ENCODE peak calls at places on chromosomes 11 and 22, in six cellular contexts. A is sigmoid colon, W is stomach, Y is breast epithelium, S is prostate gland, G is esophagus muscularis mucosa. U is an unnamed sample. For H3K9me3, the result is how much of the 10 kb centered on the place peaks cover.

GRCh38 chr11:13127161-13127560 is 118.0 kb downstream of the RASSF10 start:
- DNase-seq in A (no peak), W (no peak), Y (no peak), S (no peak), G (peak), U (no peak)

GRCh38 chr11:125465254-125465653 is 30.8 kb downstream of the FEZ1 start:
- DNase-seq in A (no peak), W (no peak), Y (no peak), S (no peak), G (no peak), U (no peak)

GRCh38 chr22:37187891-37188761 is at the start of gene C1QTNF6:
- DNase-seq in A (peak), W (peak), Y (no peak), S (no peak), G (no peak), U (no peak)

GRCh38 chr11:123103326-123103980 is 41.5 kb upstream of the HSPA8 start:
- DNase-seq in A (peak), W (no peak), Y (no peak), S (no peak), G (peak), U (peak)

GRCh38 chr11:60428517-60428916 is 855 bp upstream of the MS4A5 start:
- DNase-seq in A (no peak), W (no peak), Y (no peak), S (no peak), G (no peak), U (no peak)

GRCh38 chr22:27797793-27798525 is 3.6 kb downstream of the MN1 start:
- DNase-seq in A (no peak), W (no peak), Y (no peak), S (no peak), G (no peak), U (no peak)

GRCh38 chr22:32695451-32695891 is 106.0 kb upstream of the TIMP3 start:
- DNase-seq in A (no peak), W (no peak), Y (no peak), S (no peak), G (no peak), U (no peak)

GRCh38 chr11:108206171-108206570 is 16.3 kb downstream of the NPAT start:
- DNase-seq in A (no peak), W (no peak), Y (no peak), S (no peak), G (no peak), U (no peak)

GRCh38 chr11:92627615-92628201 is 341.7 kb upstream of the MTNR1B start:
- DNase-seq in A (no peak), W (no peak), Y (no peak), S (no peak), G (no peak), U (no peak)

GRCh38 chr11:65492637-65493366 is 6.0 kb upstream of the MALAT1 start:
- DNase-seq in A (peak), W (peak), Y (peak), S (no peak), G (no peak), U (no peak)

GRCh38 chr22:27133951-27134664 is 476.7 kb downstream of the MIAT start:
- DNase-seq in A (peak), W (peak), Y (no peak), S (no peak), G (no peak), U (no peak)

GRCh38 chr11:2468363-2469240 is 23.8 kb downstream of the KCNQ1 start:
- DNase-seq in A (peak), W (peak), Y (no peak), S (no peak), G (peak), U (no peak)

GRCh38 chr11:59802639-59803176 is 7.9 kb downstream of the MRPL16 start:
- DNase-seq in A (no peak), W (no peak), Y (no peak), S (peak), G (no peak), U (peak)

GRCh38 chr11:36377759-36378553 is 81.9 kb downstream of the PRR5L start:
- DNase-seq in A (no peak), W (no peak), Y (no peak), S (no peak), G (no peak), U (no peak)

GRCh38 chr11:117910941-117911630 is 18.1 kb downstream of the TMPRSS13 start:
- DNase-seq in A (peak), W (no peak), Y (peak), S (no peak), G (no peak), U (no peak)

GRCh38 chr11:82546556-82547162 is 187.0 kb downstream of the FAM181B start:
- DNase-seq in A (no peak), W (no peak), Y (no peak), S (no peak), G (no peak), U (no peak)

GRCh38 chr22:22355233-22355834 is 110.7 kb downstream of the VPREB1 start:
- DNase-seq in A (no peak), W (no peak), Y (no peak), S (no peak), G (peak), U (no peak)

GRCh38 chr22:34301569-34301968 is 381.3 kb upstream of the LARGE1 start:
- DNase-seq in A (no peak), W (no peak), Y (no peak), S (no peak), G (no peak), U (no peak)

GRCh38 chr11:121595717-121596156 is 143.0 kb upstream of the SORL1-AS1 start:
- DNase-seq in A (peak), W (no peak), Y (no peak), S (peak), G (no peak), U (peak)

GRCh38 chr11:36249271-36249670 is 40.0 kb downstream of the COMMD9 start:
- DNase-seq in A (no peak), W (no peak), Y (no peak), S (no peak), G (no peak), U (no peak)

GRCh38 chr22:37161442-37161841 is 11.7 kb upstream of the IL2RB start:
- DNase-seq in A (no peak), W (no peak), Y (no peak), S (no peak), G (no peak), U (no peak)

GRCh38 chr11:72814831-72815618 is 814 bp downstream of the ATG16L2 start:
- DNase-seq in A (no peak), W (no peak), Y (no peak), S (no peak), G (no peak), U (no peak)
- TF ChIP-seq POLR2AphosphoS5 in A (no peak), W (no peak), Y (no peak), S (no peak), G (no peak), U (no peak)

DNA sequence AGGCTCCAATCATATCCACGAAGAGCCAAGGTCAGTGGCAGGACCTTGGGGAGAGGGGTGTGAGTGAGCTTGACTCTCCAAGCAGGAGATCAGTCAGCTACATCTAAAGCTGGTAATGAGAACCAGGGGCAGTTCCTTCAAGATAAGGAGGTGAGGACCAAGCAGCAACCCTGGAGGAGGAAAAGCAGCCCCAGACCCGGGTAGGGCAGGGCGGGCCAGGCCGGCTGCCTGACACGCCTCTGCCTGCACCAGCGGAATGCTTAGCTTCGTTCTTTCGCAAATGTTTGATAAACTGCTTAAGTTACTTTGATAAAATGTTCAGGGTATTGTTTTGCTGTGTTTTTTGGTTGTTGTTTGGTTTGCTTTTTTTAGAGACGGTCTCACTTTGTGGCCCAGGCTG is 18.7 kb upstream of the FADD start:
- DNase-seq in A (no peak), W (no peak), Y (no peak), S (no peak), G (no peak), U (no peak)
- H3K27ac ChIP-seq in A (no peak), W (no peak), Y (peak), S (peak), G (no peak), U (no peak)

DNA sequence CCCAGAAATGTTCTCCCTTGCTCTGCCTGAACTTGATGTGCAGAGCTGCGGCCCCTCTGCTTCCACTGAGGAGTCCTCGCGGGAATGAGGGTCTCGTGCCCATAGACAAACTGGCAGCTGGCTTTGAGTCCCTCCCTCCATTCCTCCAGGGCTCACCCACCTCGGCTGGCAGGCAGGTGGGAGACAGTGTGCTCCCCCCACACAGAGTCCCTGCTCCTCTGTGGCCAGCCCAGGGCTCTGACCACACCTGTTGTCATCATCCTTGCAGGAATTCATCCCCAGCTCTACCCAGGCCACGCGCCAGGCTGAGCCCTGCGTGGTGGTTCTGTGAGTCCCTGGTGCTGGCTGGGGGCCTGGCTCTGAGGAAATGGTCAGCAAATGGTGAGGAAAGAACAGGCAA is 521.9 kb downstream of the TBC1D22A start:
- DNase-seq in A (no peak), W (no peak), Y (no peak), S (no peak), G (no peak), U (no peak)
- H3K9me3 ChIP-seq in A (under half), W (under half), Y (under half), S (under half), G (under half), U (under half)

GRCh38 chr11:110079726-110080125 is 13.5 kb upstream of the ZC3H12C start:
- DNase-seq in A (no peak), W (no peak), Y (no peak), S (no peak), G (no peak), U (no peak)

GRCh38 chr11:110081462-110082233 is 11.5 kb upstream of the ZC3H12C start:
- DNase-seq in A (no peak), W (no peak), Y (no peak), S (no peak), G (no peak), U (no peak)

GRCh38 chr11:110085255-110085838 is 7.8 kb upstream of the ZC3H12C start:
- DNase-seq in A (no peak), W (no peak), Y (no peak), S (no peak), G (no peak), U (no peak)

GRCh38 chr11:110078923-110079544 is 14.2 kb upstream of the ZC3H12C start:
- DNase-seq in A (no peak), W (no peak), Y (no peak), S (no peak), G (no peak), U (no peak)

GRCh38 chr11:110082899-110083298 is 10.3 kb upstream of the ZC3H12C start:
- DNase-seq in A (no peak), W (no peak), Y (no peak), S (no peak), G (no peak), U (no peak)
- TF ChIP-seq POLR2AphosphoS5 in A (no peak), W (no peak), Y (no peak), S (no peak), G (no peak), U (no peak)

DNA sequence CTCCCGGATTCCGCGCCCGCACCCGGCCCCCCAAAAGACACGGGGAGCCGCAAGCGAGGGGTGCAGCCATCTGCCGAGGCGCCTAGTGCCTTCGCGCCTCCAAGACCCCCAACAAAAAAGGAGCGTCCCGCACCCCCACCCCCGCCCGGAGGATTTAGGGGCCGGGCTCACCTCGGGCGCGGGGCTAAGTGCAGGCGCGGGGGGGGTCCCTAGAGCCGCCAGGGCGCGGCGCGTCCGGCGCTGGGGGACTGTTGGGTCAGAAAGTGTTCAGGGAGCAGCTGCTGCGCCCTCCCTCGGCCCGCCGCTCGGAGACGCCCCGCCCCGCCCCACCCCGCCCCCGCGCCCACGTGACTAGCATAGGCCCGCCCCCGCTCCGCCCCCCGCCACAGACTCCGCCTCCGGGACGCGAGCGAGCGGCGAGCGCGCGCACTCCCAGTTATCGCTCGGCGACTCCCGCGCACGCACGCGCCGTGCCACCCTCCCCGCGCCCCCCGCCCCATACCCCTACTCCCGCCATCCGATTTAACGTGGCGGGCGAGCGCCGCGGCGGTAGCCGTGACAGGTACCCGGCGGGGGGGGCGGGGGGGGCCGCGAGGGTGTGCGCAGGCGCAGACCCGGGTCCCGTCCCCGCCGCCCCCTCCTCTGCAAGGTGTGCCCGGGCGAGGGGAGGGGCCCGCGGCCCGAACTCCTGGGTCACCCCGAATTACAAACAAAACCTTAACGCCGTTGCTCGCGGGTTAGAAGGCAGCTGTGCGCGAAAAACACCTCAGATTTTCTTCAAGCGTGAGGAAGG is 56.2 kb downstream of the KCNJ4 start:
- DNase-seq in A (peak), W (peak), Y (peak), S (peak), G (peak), U (no peak)
- H3K27ac ChIP-seq in A (peak), W (peak), Y (peak), S (peak), G (peak), U (peak)

GRCh38 chr22:44611880-44612496 is 90.0 kb upstream of the PRR5 start:
- DNase-seq in A (no peak), W (no peak), Y (no peak), S (no peak), G (no peak), U (no peak)
- H3K9me3 ChIP-seq in A (under half), W (half or more), Y (under half), S (under half), G (under half), U (under half)